ENCODE peak calls at places on chromosomes 5 and 9, in eight cellular contexts. F is colonic mucosa, P is IMR-90, N is HCT116, U is fibroblast of lung, W is NT2/D1, G is endodermal cell, K is GM23248. E is an unnamed sample.

GRCh38 chr5:96023518-96023917 is 61.9 kb upstream of the ELL2 start:
- DNase-seq in W (no peak), G (no peak), K (peak), N (no peak), U (peak), F (no peak), P (peak), E (no peak)

GRCh38 chr9:128082173-128082572 is 14.1 kb downstream of the SLC25A25 start:
- DNase-seq in U (no peak), P (no peak), N (peak), K (peak), W (no peak), G (no peak), F (no peak), E (no peak)

GRCh38 chr5:43661102-43661501 is 58.1 kb downstream of the NNT start:
- DNase-seq in N (peak), P (peak), U (peak), W (peak), G (no peak), K (peak), F (no peak), E (no peak)

GRCh38 chr9:36092509-36093215 is 43.9 kb upstream of the GLIPR2 start:
- DNase-seq in F (peak), U (no peak), K (no peak), P (no peak), W (no peak), N (no peak), G (no peak), E (no peak)

GRCh38 chr5:172832383-172833315 is 1.4 kb upstream of the ERGIC1 start:
- DNase-seq in K (peak), G (no peak), W (no peak), F (no peak), U (no peak), P (no peak), N (no peak), E (no peak)

GRCh38 chr5:39149966-39150365 is 69.4 kb downstream of the FYB1 start:
- DNase-seq in F (no peak), W (peak), P (no peak), U (no peak), K (no peak), N (no peak), G (no peak), E (no peak)

GRCh38 chr9:110048976-110049698 is 158.8 kb downstream of the C9orf152 start:
- DNase-seq in W (no peak), K (peak), U (peak), F (peak), P (no peak), N (no peak), G (peak), E (no peak)

GRCh38 chr9:35828716-35829083 is at the start of gene FAM221B:
- DNase-seq in N (no peak), K (peak), P (no peak), G (peak), F (peak), U (no peak), W (no peak), E (no peak)

GRCh38 chr9:111961011-111961410 is 64.4 kb downstream of the UGCG start:
- DNase-seq in P (peak), W (no peak), U (peak), F (no peak), N (no peak), K (peak), G (no peak), E (no peak)

GRCh38 chr5:176319827-176320554 is 41.6 kb downstream of the KIAA1191 start:
- DNase-seq in W (no peak), G (no peak), F (no peak), U (peak), N (peak), P (peak), K (peak), E (no peak)

GRCh38 chr9:134231330-134231745 is 67.0 kb upstream of the RNU6ATAC start:
- DNase-seq in G (no peak), K (peak), W (no peak), U (peak), N (no peak), P (no peak), F (no peak), E (no peak)
- H3K9ac ChIP-seq in G (no peak), K (no peak), W (no peak), U (no peak), N (no peak), P (no peak), F (no peak), E (no peak)

GRCh38 chr5:76425940-76426339 is 22.9 kb downstream of the IQGAP2 start:
- DNase-seq in U (no peak), G (no peak), F (no peak), W (no peak), P (no peak), K (no peak), N (no peak), E (no peak)
- H3K9ac ChIP-seq in U (no peak), G (no peak), F (no peak), W (no peak), P (no peak), K (no peak), N (no peak), E (no peak)

GRCh38 chr5:142316681-142317080 is 8.1 kb downstream of the SPRY4 start:
- DNase-seq in F (no peak), W (no peak), N (no peak), K (no peak), U (no peak), G (no peak), P (no peak), E (no peak)
- H3K9ac ChIP-seq in F (no peak), W (no peak), N (no peak), K (no peak), U (no peak), G (no peak), P (no peak), E (no peak)

GRCh38 chr5:123597018-123597417 is 85.0 kb downstream of the CSNK1G3 start:
- DNase-seq in N (no peak), G (no peak), K (no peak), U (no peak), F (no peak), P (no peak), W (no peak), E (no peak)
- H3K9ac ChIP-seq in N (no peak), G (no peak), K (no peak), U (no peak), F (no peak), P (no peak), W (no peak), E (no peak)

GRCh38 chr5:168315416-168315990 is 24.1 kb downstream of the WWC1 start:
- DNase-seq in F (no peak), U (no peak), K (no peak), W (no peak), P (no peak), N (no peak), G (peak), E (no peak)
- H3K9ac ChIP-seq in F (peak), U (no peak), K (peak), W (no peak), P (peak), N (peak), G (no peak), E (no peak)

DNA sequence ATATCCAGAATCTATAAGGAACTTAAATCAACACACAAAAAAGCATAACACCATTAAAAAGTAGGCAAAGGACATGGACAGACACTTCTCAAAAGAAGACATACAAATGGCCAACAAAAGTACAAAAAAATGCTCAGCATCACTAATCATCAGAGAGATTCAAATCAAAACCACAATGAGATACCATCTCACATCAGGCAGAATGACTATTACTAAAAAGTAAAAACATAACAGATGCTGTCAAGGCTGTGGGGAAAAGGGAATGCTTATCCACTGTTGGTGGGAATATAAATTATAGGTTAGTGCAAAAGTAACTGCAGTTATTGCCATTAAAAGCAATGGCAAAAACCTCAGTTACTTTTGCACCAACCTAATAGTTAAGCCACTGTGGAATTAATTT is 32.2 kb upstream of the SPATA31D4 start:
- DNase-seq in P (no peak), G (no peak), N (no peak), U (no peak), F (no peak), K (no peak), W (no peak), E (no peak)
- H3K9ac ChIP-seq in P (no peak), G (no peak), N (no peak), U (no peak), F (no peak), K (no peak), W (no peak), E (no peak)

GRCh38 chr5:150129454-150129812 is 26.2 kb downstream of the PDGFRB start:
- DNase-seq in G (no peak), F (no peak), N (no peak), P (no peak), W (no peak), K (no peak), U (no peak), E (no peak)
- H3K9ac ChIP-seq in G (no peak), F (no peak), N (no peak), P (no peak), W (no peak), K (no peak), U (no peak), E (no peak)

E was measured in SK-N-MC.